ENCODE peak calls at places on chromosome 1, in nine cellular contexts. H is stimulated activated CD4-positive, alpha-beta T cell treated with anti-CD3 and anti-CD28 coated beads, Interleukin-1b, Interleukin-23, amount 100 ng/mL, for 4 hours; W is stimulated activated CD8-positive, alpha-beta memory T cell treated with anti-CD3 and anti-CD28 coated beads, Interleukin-4, amount 100 ng/mL, for 4 hours; X is RPMI8226; G is AG09319; K is left ventricle myocardium inferior; Z is endothelial cell; I is activated T-cell treated with anti-CD3 and anti-CD28 coated beads, Interleukin-2, amount 50 U/mL, for 1 hour; V is Peyer's patch. B is an unnamed sample.

GRCh38 chr1:245800901-245801605 is 646.3 kb downstream of the KIF26B start:
- DNase-seq in H (no peak), W (no peak), X (no peak), G (peak; percentile 65), K (no peak), Z (no peak), I (no peak), V (no peak), B (no peak)

GRCh38 chr1:207847116-207847515 is 63.8 kb downstream of the CD34 start:
- DNase-seq in H (no peak), W (no peak), X (no peak), G (no peak), K (no peak), Z (no peak), I (no peak), V (no peak), B (no peak)

GRCh38 chr1:32362474-32363313 is at the start of the genes FAM229A and TSSK3:
- DNase-seq in H (no peak), W (no peak), X (no peak), G (no peak), K (peak; percentile 25), Z (no peak), I (no peak), V (no peak), B (no peak)

GRCh38 chr1:54275349-54275748 is 75.4 kb downstream of the MRPL37 start:
- DNase-seq in H (no peak), W (no peak), X (no peak), G (peak; percentile 31), K (peak; percentile 70), Z (peak; percentile 55), I (no peak), V (peak; percentile 17), B (no peak)

GRCh38 chr1:24707659-24708058 is 37.6 kb upstream of the CLIC4 start:
- DNase-seq in H (no peak), W (no peak), X (no peak), G (no peak), K (no peak), Z (no peak), I (no peak), V (no peak), B (no peak)

GRCh38 chr1:239386453-239387303 is at the start of gene CHRM3:
- DNase-seq in H (no peak), W (no peak), X (peak; percentile 94), G (no peak), K (no peak), Z (peak; percentile 79), I (no peak), V (no peak), B (no peak)

GRCh38 chr1:243596441-243597183 is 253.4 kb downstream of the AKT3 start:
- DNase-seq in H (peak; percentile 7), W (no peak), X (peak; percentile 41), G (peak; percentile 69), K (no peak), Z (no peak), I (no peak), V (no peak), B (no peak)

GRCh38 chr1:7468248-7468647 is 302.8 kb upstream of the VAMP3 start:
- DNase-seq in H (no peak), W (no peak), X (no peak), G (no peak), K (no peak), Z (no peak), I (no peak), V (no peak), B (no peak)

B was measured in K562.